ENCODE peak calls at places on chromosome 5, in five cellular contexts. U is cortex of kidney, M is H4, X is T-helper 9 cell, V is glomerular endothelial cell. B is an unnamed sample.

GRCh38 chr5:123752576-123752975 is 240.6 kb downstream of the CSNK1G3 start:
- DNase-seq in U (no peak), X (no peak), M (peak), V (no peak), B (peak)

GRCh38 chr5:141338538-141339306 is at the start of gene PCDHGA2:
- DNase-seq in V (no peak), U (no peak), M (peak), X (no peak), B (peak)

GRCh38 chr5:180157866-180158265 is 51.1 kb downstream of the RASGEF1C start:
- DNase-seq in X (no peak), M (no peak), V (no peak), U (no peak), B (no peak)

GRCh38 chr5:58967597-58968281 is 384.9 kb downstream of the RAB3C start:
- DNase-seq in M (no peak), U (no peak), V (no peak), X (no peak), B (no peak)

GRCh38 chr5:127891942-127892341 is 188.8 kb downstream of the CCDC192 start:
- DNase-seq in V (no peak), M (no peak), X (no peak), U (no peak), B (no peak)

GRCh38 chr5:114362197-114362976 is 517 bp downstream of the KCNN2 start:
- DNase-seq in X (no peak), M (no peak), U (no peak), V (no peak), B (peak)

GRCh38 chr5:180127682-180128670 is 56.4 kb upstream of the RNF130 start:
- DNase-seq in X (no peak), U (no peak), M (no peak), V (no peak), B (no peak)

GRCh38 chr5:77606279-77606678 is 32.2 kb downstream of the OTP start:
- DNase-seq in U (no peak), X (no peak), V (no peak), M (no peak), B (no peak)

GRCh38 chr5:50889790-50890189 is 223.4 kb downstream of the PARP8 start:
- DNase-seq in M (no peak), U (no peak), V (no peak), X (no peak), B (no peak)

GRCh38 chr5:164052536-164053090 is 547.2 kb downstream of the MAT2B start:
- DNase-seq in M (peak), X (no peak), V (no peak), U (no peak), B (peak)

GRCh38 chr5:15717002-15717401 is 217.0 kb downstream of the FBXL7 start:
- DNase-seq in X (no peak), V (no peak), M (no peak), U (no peak), B (peak)

GRCh38 chr5:95410269-95410668 is 19.1 kb downstream of the FAM81B start:
- DNase-seq in V (no peak), X (no peak), M (no peak), U (no peak), B (no peak)

GRCh38 chr5:142748568-142749249 is 21.5 kb upstream of the ARHGAP26 start:
- DNase-seq in U (no peak), V (no peak), M (peak), X (peak), B (no peak)

GRCh38 chr5:91110709-91111108 is 272.4 kb downstream of the ARRDC3 start:
- DNase-seq in V (no peak), M (no peak), U (no peak), X (no peak), B (no peak)

GRCh38 chr5:34838785-34839714 is at the start of gene TTC23L:
- DNase-seq in U (no peak), M (peak), V (peak), X (peak), B (peak)

GRCh38 chr5:162684145-162684544 is 616.6 kb downstream of the GABRG2 start:
- DNase-seq in M (no peak), U (no peak), X (no peak), V (no peak), B (no peak)

GRCh38 chr5:172113036-172113435 is 75.0 kb downstream of the STK10 start:
- DNase-seq in U (no peak), X (peak), V (no peak), M (peak), B (no peak)

GRCh38 chr5:10469253-10470030 is 27.8 kb downstream of the ROPN1L start:
- DNase-seq in U (no peak), M (no peak), X (no peak), V (no peak), B (no peak)

GRCh38 chr5:61658592-61659008 is 326.5 kb downstream of the ZSWIM6 start:
- DNase-seq in V (peak), X (peak), U (no peak), M (peak), B (peak)

GRCh38 chr5:106959447-106959846 is 711.3 kb downstream of the EFNA5 start:
- DNase-seq in M (no peak), X (no peak), V (no peak), U (no peak), B (peak)